ENCODE peak calls at places on chromosomes 2 and 18, in six cellular contexts. One of them, this sample, is unnamed.

GRCh38 chr2:45607701-45608100 is 3.4 kb downstream of the SRBD1 start:
- DNase-seq in IMR-90: no peak
- DNase-seq in GM12878: no peak
- DNase-seq in K562: peak; percentile 56
- DNase-seq in A549: peak; percentile 71
- DNase-seq in HepG2: peak; percentile 45
- DNase-seq in this sample: peak; percentile 49

GRCh38 chr2:185012643-185013042 is 414.3 kb downstream of the ZNF804A start:
- DNase-seq in A549: no peak
- DNase-seq in GM12878: no peak
- DNase-seq in HepG2: no peak
- DNase-seq in K562: no peak
- DNase-seq in IMR-90: peak; percentile 1
- DNase-seq in this sample: no peak

GRCh38 chr2:25558262-25558661 is 115.1 kb downstream of the DTNB start:
- DNase-seq in HepG2: no peak
- DNase-seq in A549: no peak
- DNase-seq in K562: no peak
- DNase-seq in IMR-90: peak; percentile 85
- DNase-seq in GM12878: peak; percentile 75
- DNase-seq in this sample: no peak

GRCh38 chr2:14884651-14885050 is 252.1 kb downstream of the LRATD1 start:
- DNase-seq in IMR-90: no peak
- DNase-seq in GM12878: no peak
- DNase-seq in K562: no peak
- DNase-seq in A549: no peak
- DNase-seq in HepG2: no peak
- DNase-seq in this sample: no peak

GRCh38 chr2:86562891-86563649 is at the start of gene CHMP3:
- DNase-seq in HepG2: peak; percentile 97
- DNase-seq in GM12878: peak; percentile 94
- DNase-seq in A549: peak; percentile 98
- DNase-seq in K562: peak; percentile 99
- DNase-seq in IMR-90: peak; percentile 97
- DNase-seq in this sample: peak; percentile 97

GRCh38 chr2:130198343-130198742 is at the start of gene TUBA3E:
- DNase-seq in HepG2: no peak
- DNase-seq in A549: no peak
- DNase-seq in IMR-90: no peak
- DNase-seq in GM12878: no peak
- DNase-seq in K562: no peak
- DNase-seq in this sample: no peak

GRCh38 chr2:149661844-149662243 is 74.3 kb upstream of the MMADHC start:
- DNase-seq in GM12878: no peak
- DNase-seq in A549: no peak
- DNase-seq in HepG2: no peak
- DNase-seq in IMR-90: peak; percentile 82
- DNase-seq in K562: no peak
- DNase-seq in this sample: no peak

GRCh38 chr2:236177604-236177966 is 9.4 kb upstream of the GBX2 start:
- DNase-seq in IMR-90: peak; percentile 16
- DNase-seq in A549: peak; percentile 89
- DNase-seq in GM12878: no peak
- DNase-seq in K562: peak; percentile 72
- DNase-seq in HepG2: peak; percentile 57
- DNase-seq in this sample: peak; percentile 61

GRCh38 chr2:46909771-46910419 is 5.7 kb downstream of the MCFD2 start:
- DNase-seq in K562: no peak
- DNase-seq in GM12878: peak; percentile 76
- DNase-seq in A549: peak; percentile 75
- DNase-seq in HepG2: peak; percentile 52
- DNase-seq in IMR-90: peak; percentile 88
- DNase-seq in this sample: no peak

GRCh38 chr2:15299904-15300528 is 261.1 kb downstream of the NBAS start:
- DNase-seq in K562: no peak
- DNase-seq in HepG2: no peak
- DNase-seq in IMR-90: peak; percentile 9
- DNase-seq in A549: no peak
- DNase-seq in GM12878: no peak
- DNase-seq in this sample: no peak

GRCh38 chr18:10378688-10379465 is 75.6 kb upstream of the APCDD1 start:
- DNase-seq in K562: no peak
- DNase-seq in GM12878: no peak
- DNase-seq in HepG2: no peak
- DNase-seq in A549: no peak
- DNase-seq in IMR-90: peak; percentile 78
- DNase-seq in this sample: no peak

GRCh38 chr2:181500201-181500600 is 43.0 kb downstream of the ITGA4 start:
- DNase-seq in A549: no peak
- DNase-seq in HepG2: no peak
- DNase-seq in IMR-90: no peak
- DNase-seq in GM12878: no peak
- DNase-seq in K562: no peak
- DNase-seq in this sample: no peak

GRCh38 chr2:180456811-180457210 is 449.7 kb upstream of the CWC22 start:
- DNase-seq in HepG2: no peak
- DNase-seq in K562: no peak
- DNase-seq in A549: no peak
- DNase-seq in IMR-90: no peak
- DNase-seq in GM12878: no peak
- DNase-seq in this sample: no peak

GRCh38 chr2:71610671-71611070 is 157.3 kb downstream of the DYSF start:
- DNase-seq in A549: no peak
- DNase-seq in GM12878: no peak
- DNase-seq in HepG2: no peak
- DNase-seq in IMR-90: no peak
- DNase-seq in K562: no peak
- DNase-seq in this sample: no peak

GRCh38 chr2:53512071-53512841 is 255.3 kb upstream of the CHAC2 start:
- DNase-seq in HepG2: no peak
- DNase-seq in K562: no peak
- DNase-seq in A549: no peak
- DNase-seq in IMR-90: peak; percentile 79
- DNase-seq in GM12878: no peak
- DNase-seq in this sample: no peak

GRCh38 chr2:98736464-98736889 is 5.5 kb upstream of the MGAT4A start:
- DNase-seq in GM12878: no peak
- DNase-seq in IMR-90: no peak
- DNase-seq in HepG2: peak; percentile 52
- DNase-seq in A549: no peak
- DNase-seq in K562: no peak
- DNase-seq in this sample: no peak

GRCh38 chr2:1855150-1855549 is 110.8 kb upstream of the PXDN start:
- DNase-seq in HepG2: no peak
- DNase-seq in GM12878: no peak
- DNase-seq in K562: no peak
- DNase-seq in A549: no peak
- DNase-seq in IMR-90: no peak
- DNase-seq in this sample: no peak

GRCh38 chr18:4004176-4004829 is 450.8 kb downstream of the DLGAP1 start:
- DNase-seq in K562: no peak
- DNase-seq in A549: no peak
- DNase-seq in GM12878: no peak
- DNase-seq in IMR-90: peak; percentile 51
- DNase-seq in HepG2: no peak
- DNase-seq in this sample: no peak

GRCh38 chr2:119440873-119441272 is 9.2 kb downstream of the TMEM37 start:
- DNase-seq in K562: no peak
- DNase-seq in A549: no peak
- DNase-seq in HepG2: no peak
- DNase-seq in IMR-90: no peak
- DNase-seq in GM12878: no peak
- DNase-seq in this sample: no peak

GRCh38 chr2:159030674-159031380 is 62.4 kb downstream of the TANC1 start:
- DNase-seq in K562: peak; percentile 65
- DNase-seq in GM12878: no peak
- DNase-seq in IMR-90: peak; percentile 83
- DNase-seq in A549: peak; percentile 21
- DNase-seq in HepG2: peak; percentile 10
- DNase-seq in this sample: peak; percentile 27

GRCh38 chr2:164739966-164740365 is 101.7 kb downstream of the COBLL1 start:
- DNase-seq in K562: no peak
- DNase-seq in A549: no peak
- DNase-seq in IMR-90: peak; percentile 64
- DNase-seq in GM12878: no peak
- DNase-seq in HepG2: no peak
- DNase-seq in this sample: no peak

GRCh38 chr2:208791257-208791656 is 384.7 kb downstream of the PTH2R start:
- DNase-seq in GM12878: no peak
- DNase-seq in K562: no peak
- DNase-seq in A549: no peak
- DNase-seq in IMR-90: no peak
- DNase-seq in HepG2: no peak
- DNase-seq in this sample: no peak

GRCh38 chr2:208793434-208793833 is 386.8 kb downstream of the PTH2R start:
- DNase-seq in HepG2: no peak
- DNase-seq in IMR-90: no peak
- DNase-seq in A549: no peak
- DNase-seq in K562: no peak
- DNase-seq in GM12878: no peak
- DNase-seq in this sample: no peak

GRCh38 chr2:208794288-208794975 is 387.8 kb downstream of the PTH2R start:
- DNase-seq in GM12878: no peak
- DNase-seq in A549: no peak
- DNase-seq in K562: no peak
- DNase-seq in IMR-90: no peak
- DNase-seq in HepG2: peak; percentile 39
- DNase-seq in this sample: no peak

DNA sequence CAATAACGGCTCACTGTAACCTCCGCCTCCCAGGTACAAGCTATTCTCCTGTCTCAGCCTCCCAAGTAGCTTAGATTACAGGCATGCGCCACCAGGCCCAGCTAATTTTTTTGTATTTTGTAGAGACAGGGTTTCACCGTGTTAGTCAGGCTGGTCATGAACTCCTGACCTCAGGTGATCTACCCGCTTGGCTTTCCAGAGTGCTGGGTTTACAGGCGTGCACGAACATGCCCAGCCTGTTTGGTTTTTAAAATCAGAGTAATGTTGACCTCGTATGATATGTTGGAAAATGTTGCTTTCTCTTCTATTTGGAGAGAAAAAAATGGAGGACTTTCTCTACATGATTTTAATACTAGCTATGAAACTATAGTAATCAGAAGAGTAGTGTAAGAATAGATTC is 386.2 kb downstream of the PTH2R start:
- DNase-seq in IMR-90: no peak
- DNase-seq in GM12878: no peak
- DNase-seq in A549: no peak
- DNase-seq in HepG2: no peak
- DNase-seq in K562: no peak
- DNase-seq in this sample: no peak
- TF ChIP-seq BHLHE40 in IMR-90: no peak
- TF ChIP-seq BHLHE40 in GM12878: no peak
- TF ChIP-seq BHLHE40 in A549: no peak
- TF ChIP-seq BHLHE40 in HepG2: no peak
- TF ChIP-seq BHLHE40 in K562: no peak
- TF ChIP-seq BHLHE40 in this sample: no peak

DNA sequence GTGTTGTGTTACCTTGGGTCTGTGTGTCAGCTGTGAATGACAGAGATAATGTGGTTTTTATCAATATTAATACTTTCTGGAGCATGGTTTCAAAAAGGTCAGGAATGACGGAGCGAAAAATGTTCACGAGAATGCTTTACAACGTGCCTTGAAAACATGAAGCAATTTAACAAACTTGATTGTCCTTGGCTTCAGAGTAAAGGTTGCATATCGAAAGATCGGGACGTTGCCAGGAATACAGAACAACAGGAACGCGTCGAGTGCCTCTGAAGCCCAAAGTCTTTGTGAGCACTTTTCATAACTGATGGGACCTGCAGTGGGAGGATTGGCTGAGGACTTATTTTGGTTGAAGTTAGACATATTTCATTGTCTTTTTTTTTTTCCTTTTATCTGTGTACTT is 206.1 kb downstream of the ZNF407 start:
- DNase-seq in A549: no peak
- DNase-seq in K562: no peak
- DNase-seq in HepG2: no peak
- DNase-seq in IMR-90: no peak
- DNase-seq in GM12878: no peak
- DNase-seq in this sample: no peak
- TF ChIP-seq BHLHE40 in A549: no peak
- TF ChIP-seq BHLHE40 in K562: no peak
- TF ChIP-seq BHLHE40 in HepG2: no peak
- TF ChIP-seq BHLHE40 in IMR-90: no peak
- TF ChIP-seq BHLHE40 in GM12878: no peak
- TF ChIP-seq BHLHE40 in this sample: no peak

GRCh38 chr2:48756289-48756688 is 765 bp upstream of the LHCGR start:
- DNase-seq in K562: no peak
- DNase-seq in A549: no peak
- DNase-seq in IMR-90: no peak
- DNase-seq in GM12878: no peak
- DNase-seq in HepG2: no peak
- DNase-seq in this sample: no peak

GRCh38 chr2:48753228-48753627 is 2.3 kb downstream of the LHCGR start:
- DNase-seq in HepG2: no peak
- DNase-seq in A549: no peak
- DNase-seq in IMR-90: no peak
- DNase-seq in K562: no peak
- DNase-seq in GM12878: no peak
- DNase-seq in this sample: no peak

GRCh38 chr2:48749820-48750739 is 5.4 kb downstream of the LHCGR start:
- DNase-seq in IMR-90: no peak
- DNase-seq in K562: no peak
- DNase-seq in GM12878: no peak
- DNase-seq in A549: no peak
- DNase-seq in HepG2: no peak
- DNase-seq in this sample: no peak

GRCh38 chr2:48755473-48755872 is at the start of gene LHCGR:
- DNase-seq in GM12878: no peak
- DNase-seq in K562: no peak
- DNase-seq in A549: no peak
- DNase-seq in HepG2: no peak
- DNase-seq in IMR-90: no peak
- DNase-seq in this sample: no peak

GRCh38 chr2:48754874-48755273 is 650 bp downstream of the LHCGR start:
- DNase-seq in IMR-90: no peak
- DNase-seq in GM12878: no peak
- DNase-seq in A549: no peak
- DNase-seq in K562: no peak
- DNase-seq in HepG2: no peak
- DNase-seq in this sample: no peak
- TF ChIP-seq BHLHE40 in IMR-90: no peak
- TF ChIP-seq BHLHE40 in GM12878: no peak
- TF ChIP-seq BHLHE40 in A549: no peak
- TF ChIP-seq BHLHE40 in K562: no peak
- TF ChIP-seq BHLHE40 in HepG2: no peak
- TF ChIP-seq BHLHE40 in this sample: no peak

DNA sequence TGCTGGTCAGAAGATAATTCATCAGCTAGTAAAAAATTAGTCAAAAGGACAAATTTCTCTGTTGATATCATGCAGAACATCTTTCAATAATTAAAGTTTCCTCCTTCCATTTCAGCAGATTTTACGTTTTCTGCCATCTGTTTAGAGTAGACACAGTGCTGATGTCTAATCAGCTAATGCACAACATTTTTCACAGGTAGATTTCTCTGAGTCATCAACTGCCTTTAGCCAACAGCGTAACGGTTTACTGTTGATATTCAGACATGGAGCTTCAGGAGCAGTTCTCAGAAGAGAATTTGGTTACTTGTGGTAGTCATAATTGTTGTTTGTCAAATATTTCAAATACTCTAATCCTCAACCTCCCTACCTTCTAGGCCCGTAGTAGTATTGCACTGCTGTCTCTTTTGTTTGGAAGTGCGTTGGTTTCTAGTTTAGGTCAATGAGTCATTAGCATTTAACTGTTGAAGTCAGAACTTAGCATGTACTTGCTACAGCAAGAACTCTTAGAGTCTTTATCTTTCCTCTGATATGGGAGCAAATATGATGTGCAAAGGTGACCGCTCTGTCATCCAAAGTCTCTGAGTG is 86.8 kb upstream of the TFPI start:
- DNase-seq in K562: no peak
- DNase-seq in GM12878: no peak
- DNase-seq in HepG2: no peak
- DNase-seq in IMR-90: no peak
- DNase-seq in A549: no peak
- DNase-seq in this sample: no peak
- TF ChIP-seq BHLHE40 in K562: no peak
- TF ChIP-seq BHLHE40 in GM12878: no peak
- TF ChIP-seq BHLHE40 in HepG2: no peak
- TF ChIP-seq BHLHE40 in IMR-90: no peak
- TF ChIP-seq BHLHE40 in A549: no peak
- TF ChIP-seq BHLHE40 in this sample: no peak